ENCODE peak calls at places on chromosomes 1 and 21, in ten cellular contexts. One of them, this sample, is unnamed.

GRCh38 chr21:25836396-25836795 is 101.6 kb downstream of the GABPA start:
- DNase-seq in A549: no peak
- DNase-seq in IMR-90: no peak
- DNase-seq in testis: no peak
- DNase-seq in body of pancreas: no peak
- DNase-seq in heart left ventricle: no peak
- DNase-seq in ovary: no peak
- DNase-seq in lower leg skin: no peak
- DNase-seq in tibial nerve: no peak
- DNase-seq in esophagus squamous epithelium: no peak
- DNase-seq in this sample: no peak

GRCh38 chr1:222798111-222798510 is 16.7 kb upstream of the DISP1 start:
- DNase-seq in A549: no peak
- DNase-seq in IMR-90: peak; percentile 79
- DNase-seq in testis: no peak
- DNase-seq in body of pancreas: peak; percentile 43
- DNase-seq in heart left ventricle: no peak
- DNase-seq in ovary: no peak
- DNase-seq in lower leg skin: no peak
- DNase-seq in tibial nerve: no peak
- DNase-seq in esophagus squamous epithelium: no peak
- DNase-seq in this sample: no peak

GRCh38 chr1:241703001-241703400 is 50.9 kb downstream of the WDR64 start:
- DNase-seq in A549: no peak
- DNase-seq in IMR-90: no peak
- DNase-seq in testis: no peak
- DNase-seq in body of pancreas: no peak
- DNase-seq in heart left ventricle: no peak
- DNase-seq in ovary: no peak
- DNase-seq in lower leg skin: no peak
- DNase-seq in tibial nerve: no peak
- DNase-seq in esophagus squamous epithelium: no peak
- DNase-seq in this sample: no peak

GRCh38 chr1:215181518-215181917 is 99.0 kb downstream of the KCNK2 start:
- DNase-seq in A549: no peak
- DNase-seq in IMR-90: no peak
- DNase-seq in testis: no peak
- DNase-seq in body of pancreas: no peak
- DNase-seq in heart left ventricle: no peak
- DNase-seq in ovary: no peak
- DNase-seq in lower leg skin: no peak
- DNase-seq in tibial nerve: no peak
- DNase-seq in esophagus squamous epithelium: no peak
- DNase-seq in this sample: no peak

GRCh38 chr1:22760453-22760852 is 49.8 kb downstream of the EPHB2 start:
- DNase-seq in A549: no peak
- DNase-seq in IMR-90: peak; percentile 26
- DNase-seq in testis: no peak
- DNase-seq in body of pancreas: no peak
- DNase-seq in heart left ventricle: no peak
- DNase-seq in ovary: no peak
- DNase-seq in lower leg skin: no peak
- DNase-seq in tibial nerve: no peak
- DNase-seq in esophagus squamous epithelium: no peak
- DNase-seq in this sample: no peak

GRCh38 chr1:154837679-154838171 is 32.4 kb downstream of the KCNN3 start:
- DNase-seq in A549: no peak
- DNase-seq in IMR-90: no peak
- DNase-seq in testis: no peak
- DNase-seq in body of pancreas: peak; percentile 57
- DNase-seq in heart left ventricle: peak; percentile 84
- DNase-seq in ovary: peak; percentile 41
- DNase-seq in lower leg skin: no peak
- DNase-seq in tibial nerve: no peak
- DNase-seq in esophagus squamous epithelium: no peak
- DNase-seq in this sample: peak; percentile 85

GRCh38 chr1:224592636-224593579 is 23.2 kb upstream of the CNIH3 start:
- DNase-seq in A549: no peak
- DNase-seq in IMR-90: peak; percentile 88
- DNase-seq in testis: no peak
- DNase-seq in body of pancreas: no peak
- DNase-seq in heart left ventricle: no peak
- DNase-seq in ovary: no peak
- DNase-seq in lower leg skin: peak; percentile 71
- DNase-seq in tibial nerve: no peak
- DNase-seq in esophagus squamous epithelium: no peak
- DNase-seq in this sample: no peak

GRCh38 chr1:8023995-8024313 is 2.2 kb downstream of the ERRFI1 start:
- DNase-seq in A549: no peak
- DNase-seq in IMR-90: no peak
- DNase-seq in testis: no peak
- DNase-seq in body of pancreas: no peak
- DNase-seq in heart left ventricle: no peak
- DNase-seq in ovary: no peak
- DNase-seq in lower leg skin: no peak
- DNase-seq in tibial nerve: no peak
- DNase-seq in esophagus squamous epithelium: no peak
- DNase-seq in this sample: no peak

GRCh38 chr1:25428475-25429166 is 2.1 kb upstream of the MACO1 start:
- DNase-seq in A549: no peak
- DNase-seq in IMR-90: no peak
- DNase-seq in testis: no peak
- DNase-seq in body of pancreas: no peak
- DNase-seq in heart left ventricle: no peak
- DNase-seq in ovary: no peak
- DNase-seq in lower leg skin: no peak
- DNase-seq in tibial nerve: no peak
- DNase-seq in esophagus squamous epithelium: no peak
- DNase-seq in this sample: no peak

GRCh38 chr1:25431495-25432363 is 1.0 kb downstream of the MACO1 start:
- DNase-seq in A549: no peak
- DNase-seq in IMR-90: no peak
- DNase-seq in testis: peak; percentile 29
- DNase-seq in body of pancreas: peak; percentile 27
- DNase-seq in heart left ventricle: peak; percentile 33
- DNase-seq in ovary: peak; percentile 66
- DNase-seq in lower leg skin: no peak
- DNase-seq in tibial nerve: no peak
- DNase-seq in esophagus squamous epithelium: no peak
- DNase-seq in this sample: no peak

GRCh38 chr1:25432364-25432719 is 1.6 kb downstream of the MACO1 start:
- DNase-seq in A549: no peak
- DNase-seq in IMR-90: no peak
- DNase-seq in testis: no peak
- DNase-seq in body of pancreas: no peak
- DNase-seq in heart left ventricle: no peak
- DNase-seq in ovary: no peak
- DNase-seq in lower leg skin: no peak
- DNase-seq in tibial nerve: no peak
- DNase-seq in esophagus squamous epithelium: no peak
- DNase-seq in this sample: no peak

GRCh38 chr1:25430666-25431494 is at the start of gene MACO1:
- DNase-seq in A549: peak; percentile 82
- DNase-seq in IMR-90: peak; percentile 94
- DNase-seq in testis: peak; percentile 98
- DNase-seq in body of pancreas: peak; percentile 97
- DNase-seq in heart left ventricle: peak; percentile 97
- DNase-seq in ovary: peak; percentile 97
- DNase-seq in lower leg skin: peak; percentile 99
- DNase-seq in tibial nerve: peak; percentile 98
- DNase-seq in esophagus squamous epithelium: peak; percentile 87
- DNase-seq in this sample: peak; percentile 95

DNA sequence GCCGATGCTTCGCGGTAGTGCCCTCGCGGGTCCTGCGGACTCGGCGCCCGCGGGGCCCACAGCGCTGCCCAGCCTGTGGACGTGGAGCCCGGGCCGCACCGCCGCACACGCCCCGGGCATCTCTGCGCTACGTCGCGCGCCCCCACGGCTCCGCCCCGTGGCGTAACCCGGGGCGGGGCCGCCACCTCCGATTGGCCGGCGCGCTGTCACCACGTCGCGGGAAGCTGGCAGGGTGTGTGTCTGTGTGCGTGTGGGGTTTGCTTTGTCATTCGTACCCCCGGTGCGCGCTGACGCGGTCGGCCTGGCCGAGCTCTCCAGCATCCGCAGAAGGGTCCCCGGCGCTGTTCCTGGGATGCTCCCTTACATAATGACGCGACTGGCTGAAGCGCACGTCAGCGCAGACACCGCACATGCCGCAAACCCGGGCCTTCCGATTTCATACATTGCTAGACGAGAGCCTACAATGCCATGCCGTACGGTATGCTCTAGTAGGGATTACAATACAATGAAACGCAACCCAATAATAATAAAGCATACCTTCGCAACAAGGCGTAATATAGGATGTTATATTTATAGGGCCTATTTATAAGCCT is 528 bp upstream of the MACO1 start:
- DNase-seq in A549: peak; percentile 67
- DNase-seq in IMR-90: peak; percentile 71
- DNase-seq in testis: peak; percentile 88
- DNase-seq in body of pancreas: peak; percentile 89
- DNase-seq in heart left ventricle: peak; percentile 90
- DNase-seq in ovary: peak; percentile 80
- DNase-seq in lower leg skin: peak; percentile 96
- DNase-seq in tibial nerve: peak; percentile 50
- DNase-seq in esophagus squamous epithelium: peak; percentile 49
- DNase-seq in this sample: peak; percentile 97
- TF ChIP-seq POLR2A in A549: peak; percentile 70
- TF ChIP-seq POLR2A in IMR-90: peak; percentile 95
- TF ChIP-seq POLR2A in testis: no peak
- TF ChIP-seq POLR2A in body of pancreas: peak; percentile 96
- TF ChIP-seq POLR2A in heart left ventricle: peak; percentile 42
- TF ChIP-seq POLR2A in ovary: peak; percentile 44
- TF ChIP-seq POLR2A in lower leg skin: peak; percentile 28
- TF ChIP-seq POLR2A in tibial nerve: peak; percentile 23
- TF ChIP-seq POLR2A in esophagus squamous epithelium: no peak
- TF ChIP-seq POLR2A in this sample: peak; percentile 21

GRCh38 chr1:159990005-159990404 is 36.0 kb upstream of the SLAMF9 start:
- DNase-seq in A549: no peak
- DNase-seq in IMR-90: no peak
- DNase-seq in testis: no peak
- DNase-seq in body of pancreas: no peak
- DNase-seq in heart left ventricle: no peak
- DNase-seq in ovary: no peak
- DNase-seq in lower leg skin: no peak
- DNase-seq in tibial nerve: no peak
- DNase-seq in esophagus squamous epithelium: no peak
- DNase-seq in this sample: no peak

GRCh38 chr1:159993911-159994310 is 37.9 kb downstream of the PIGM start:
- DNase-seq in A549: no peak
- DNase-seq in IMR-90: no peak
- DNase-seq in testis: no peak
- DNase-seq in body of pancreas: no peak
- DNase-seq in heart left ventricle: no peak
- DNase-seq in ovary: no peak
- DNase-seq in lower leg skin: no peak
- DNase-seq in tibial nerve: no peak
- DNase-seq in esophagus squamous epithelium: no peak
- DNase-seq in this sample: no peak

GRCh38 chr1:159992161-159992560 is 38.1 kb upstream of the SLAMF9 start:
- DNase-seq in A549: no peak
- DNase-seq in IMR-90: no peak
- DNase-seq in testis: no peak
- DNase-seq in body of pancreas: no peak
- DNase-seq in heart left ventricle: no peak
- DNase-seq in ovary: no peak
- DNase-seq in lower leg skin: no peak
- DNase-seq in tibial nerve: no peak
- DNase-seq in esophagus squamous epithelium: no peak
- DNase-seq in this sample: no peak

GRCh38 chr1:159989581-159989980 is 35.5 kb upstream of the SLAMF9 start:
- DNase-seq in A549: no peak
- DNase-seq in IMR-90: peak; percentile 5
- DNase-seq in testis: no peak
- DNase-seq in body of pancreas: no peak
- DNase-seq in heart left ventricle: no peak
- DNase-seq in ovary: no peak
- DNase-seq in lower leg skin: no peak
- DNase-seq in tibial nerve: no peak
- DNase-seq in esophagus squamous epithelium: no peak
- DNase-seq in this sample: no peak

GRCh38 chr1:159991513-159991912 is 37.5 kb upstream of the SLAMF9 start:
- DNase-seq in A549: no peak
- DNase-seq in IMR-90: peak; percentile 15
- DNase-seq in testis: no peak
- DNase-seq in body of pancreas: no peak
- DNase-seq in heart left ventricle: no peak
- DNase-seq in ovary: no peak
- DNase-seq in lower leg skin: no peak
- DNase-seq in tibial nerve: no peak
- DNase-seq in esophagus squamous epithelium: no peak
- DNase-seq in this sample: no peak
- TF ChIP-seq POLR2A in A549: no peak
- TF ChIP-seq POLR2A in IMR-90: no peak
- TF ChIP-seq POLR2A in testis: no peak
- TF ChIP-seq POLR2A in body of pancreas: no peak
- TF ChIP-seq POLR2A in heart left ventricle: no peak
- TF ChIP-seq POLR2A in ovary: no peak
- TF ChIP-seq POLR2A in lower leg skin: no peak
- TF ChIP-seq POLR2A in tibial nerve: no peak
- TF ChIP-seq POLR2A in esophagus squamous epithelium: no peak
- TF ChIP-seq POLR2A in this sample: no peak

GRCh38 chr1:177786346-177786745 is 183.5 kb downstream of the SEC16B start:
- DNase-seq in A549: no peak
- DNase-seq in IMR-90: no peak
- DNase-seq in testis: no peak
- DNase-seq in body of pancreas: no peak
- DNase-seq in heart left ventricle: no peak
- DNase-seq in ovary: no peak
- DNase-seq in lower leg skin: no peak
- DNase-seq in tibial nerve: no peak
- DNase-seq in esophagus squamous epithelium: no peak
- DNase-seq in this sample: no peak
- TF ChIP-seq POLR2A in A549: no peak
- TF ChIP-seq POLR2A in IMR-90: no peak
- TF ChIP-seq POLR2A in testis: no peak
- TF ChIP-seq POLR2A in body of pancreas: no peak
- TF ChIP-seq POLR2A in heart left ventricle: no peak
- TF ChIP-seq POLR2A in ovary: no peak
- TF ChIP-seq POLR2A in lower leg skin: no peak
- TF ChIP-seq POLR2A in tibial nerve: no peak
- TF ChIP-seq POLR2A in esophagus squamous epithelium: no peak
- TF ChIP-seq POLR2A in this sample: no peak

DNA sequence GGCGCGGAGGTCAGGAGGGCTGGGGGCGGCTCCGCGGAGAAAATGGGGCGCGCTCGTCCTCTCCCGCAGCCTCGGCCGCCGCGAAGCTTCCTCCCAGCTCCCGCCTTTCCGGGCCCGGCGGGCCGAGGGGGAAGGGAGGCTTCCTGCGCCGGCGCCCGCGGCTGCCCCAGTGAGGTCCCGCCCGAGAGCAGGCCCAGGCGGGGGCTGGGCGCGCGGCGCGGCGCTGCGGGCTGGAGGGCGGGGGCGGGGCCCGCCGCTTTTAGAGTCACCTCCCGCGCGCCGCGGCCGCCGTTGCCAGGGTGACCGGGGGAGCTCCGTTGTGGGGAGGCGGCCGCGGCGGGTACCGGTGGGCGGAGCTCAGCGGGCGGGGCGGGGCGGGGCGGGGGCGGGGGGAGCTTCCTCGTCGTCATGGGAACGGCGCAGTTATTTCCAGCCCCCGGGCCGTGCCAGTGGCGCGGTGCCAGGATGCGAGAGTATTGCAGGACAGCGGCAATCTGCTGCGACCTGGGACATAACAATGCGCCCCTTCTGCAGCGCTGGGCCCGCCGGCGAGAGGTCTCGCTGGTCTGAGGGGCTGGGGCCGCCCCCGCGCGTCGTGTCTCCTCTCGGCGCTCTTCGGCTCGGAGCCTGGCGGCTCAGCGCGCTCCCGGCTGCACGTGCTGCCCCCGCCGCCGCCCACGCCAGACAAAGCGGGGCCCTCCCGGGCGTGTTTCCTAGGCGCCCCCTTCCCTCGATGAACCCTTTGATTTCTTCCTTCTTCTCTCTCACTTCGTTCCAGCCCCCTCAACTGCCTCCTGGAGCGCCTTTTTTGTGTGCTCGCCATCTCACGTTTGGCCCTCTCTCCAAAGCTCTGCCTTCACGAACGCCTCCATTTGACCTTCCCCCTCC is 16.9 kb downstream of the IER5 start:
- DNase-seq in A549: peak; percentile 84
- DNase-seq in IMR-90: peak; percentile 83
- DNase-seq in testis: peak; percentile 95
- DNase-seq in body of pancreas: peak; percentile 95
- DNase-seq in heart left ventricle: peak; percentile 97
- DNase-seq in ovary: peak; percentile 98
- DNase-seq in lower leg skin: peak; percentile 98
- DNase-seq in tibial nerve: peak; percentile 89
- DNase-seq in esophagus squamous epithelium: peak; percentile 56
- DNase-seq in this sample: peak; percentile 99
- TF ChIP-seq POLR2A in A549: peak; percentile 47
- TF ChIP-seq POLR2A in IMR-90: peak; percentile 53
- TF ChIP-seq POLR2A in testis: peak; percentile 28
- TF ChIP-seq POLR2A in body of pancreas: peak; percentile 82
- TF ChIP-seq POLR2A in heart left ventricle: no peak
- TF ChIP-seq POLR2A in ovary: peak; percentile 58
- TF ChIP-seq POLR2A in lower leg skin: no peak
- TF ChIP-seq POLR2A in tibial nerve: no peak
- TF ChIP-seq POLR2A in esophagus squamous epithelium: no peak
- TF ChIP-seq POLR2A in this sample: peak; percentile 78

This sample was measured in spleen.